ENCODE peak calls at places on chromosomes 11 and 22, in four cellular contexts. G is tibial nerve, T is body of pancreas, Q is prostate gland. R is an unnamed sample. For H3K4me1, the result is how much of the 10 kb centered on the place peaks cover.

GRCh38 chr11:1884123-1884415 is 7.6 kb downstream of the PRR33 start:
- DNase-seq in G (no peak), Q (no peak), T (no peak), R (no peak)

GRCh38 chr22:27857441-27857840 is 55.9 kb upstream of the MN1 start:
- DNase-seq in G (no peak), T (no peak), Q (no peak), R (no peak)

GRCh38 chr22:22943521-22944267 is 56.1 kb downstream of the IGLL5 start:
- DNase-seq in Q (no peak), T (no peak), G (no peak), R (no peak)

GRCh38 chr11:84899740-84900139 is 727.4 kb downstream of the DLG2 start:
- DNase-seq in Q (no peak), T (no peak), G (no peak), R (peak)

GRCh38 chr22:20253161-20253560 is 15.0 kb downstream of the RTN4R start:
- DNase-seq in Q (no peak), T (no peak), G (no peak), R (no peak)

GRCh38 chr11:133726576-133726975 is 118.7 kb downstream of the SPATA19 start:
- DNase-seq in G (no peak), T (no peak), Q (no peak), R (no peak)

GRCh38 chr11:7208391-7208790 is 43.3 kb upstream of the SYT9 start:
- DNase-seq in Q (no peak), G (no peak), T (no peak), R (no peak)

GRCh38 chr11:70542406-70542805 is 144.1 kb downstream of the CTTN start:
- DNase-seq in Q (no peak), G (no peak), T (no peak), R (no peak)

GRCh38 chr11:78907636-78908035 is 333.0 kb upstream of the NARS2 start:
- DNase-seq in T (no peak), Q (peak), G (no peak), R (no peak)

GRCh38 chr11:61587541-61587941 is 6.7 kb upstream of the SYT7 start:
- DNase-seq in T (peak), Q (peak), G (no peak), R (no peak)

GRCh38 chr11:71201936-71202597 is 50.3 kb downstream of the SHANK2 start:
- DNase-seq in Q (no peak), T (no peak), G (no peak), R (no peak)

GRCh38 chr22:48860557-48860956 is 967.1 kb downstream of the BRD1 start:
- DNase-seq in T (no peak), G (no peak), Q (no peak), R (no peak)

GRCh38 chr22:50420581-50420980 is 54.3 kb downstream of the SBF1 start:
- DNase-seq in Q (no peak), G (no peak), T (no peak), R (no peak)

GRCh38 chr22:42269407-42270177 is 861 bp downstream of the TCF20 start:
- DNase-seq in Q (peak), G (no peak), T (peak), R (peak)

GRCh38 chr22:50261615-50262459 is at the start of gene MAPK12:
- DNase-seq in Q (no peak), T (no peak), G (no peak), R (no peak)

GRCh38 chr11:119339581-119340334 is 925 bp downstream of the C1QTNF5 start:
- DNase-seq in Q (no peak), T (peak), G (no peak), R (peak)

GRCh38 chr11:71300187-71300586 is 47.8 kb upstream of the SHANK2 start:
- DNase-seq in G (no peak), Q (no peak), T (no peak), R (no peak)

DNA sequence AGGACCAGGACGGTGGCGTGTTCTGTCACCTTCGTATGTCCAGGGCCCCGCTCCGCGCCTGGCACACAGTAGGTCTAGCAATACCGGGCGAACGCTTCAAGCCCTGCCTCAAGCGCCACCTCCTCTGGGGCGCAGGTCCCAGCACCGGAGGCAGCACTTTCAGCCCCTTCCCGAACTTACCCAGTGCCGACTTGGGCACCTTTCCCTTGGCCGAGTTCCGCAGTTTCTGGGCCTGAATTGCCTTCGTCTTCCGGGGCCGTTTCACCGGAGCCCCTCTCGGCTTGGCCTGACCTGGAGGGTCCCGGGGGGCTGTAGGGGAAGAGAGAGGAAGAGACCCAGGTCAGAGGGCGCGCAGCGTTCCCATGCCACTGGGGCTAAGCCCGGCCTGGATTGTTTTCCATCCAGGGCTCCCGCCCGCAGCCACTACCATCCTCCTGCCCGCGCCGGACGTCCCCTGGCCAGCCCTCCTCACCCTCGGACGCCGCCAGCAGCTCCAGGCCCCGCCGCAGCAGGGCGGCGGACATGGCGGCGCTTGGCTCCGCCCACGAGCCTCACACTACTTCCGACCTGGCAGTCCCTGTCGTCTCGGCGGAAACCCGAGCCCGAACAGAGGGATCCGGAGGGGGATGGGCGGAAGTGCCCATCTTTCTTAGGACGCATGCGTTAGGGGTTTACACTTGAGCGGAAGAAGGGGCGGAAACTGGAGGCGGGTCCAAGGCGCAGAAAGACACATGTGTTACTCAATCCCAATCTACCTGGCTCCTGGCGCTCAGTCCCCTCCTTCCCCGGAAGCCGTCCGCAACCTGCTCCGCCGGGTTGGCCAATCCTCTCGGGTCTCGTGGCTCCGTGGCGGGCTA is at the start of gene RPS19BP1:
- DNase-seq in Q (peak), T (peak), G (peak), R (peak)
- TF ChIP-seq POLR2A in Q (peak), T (peak), G (peak), R (peak)

DNA sequence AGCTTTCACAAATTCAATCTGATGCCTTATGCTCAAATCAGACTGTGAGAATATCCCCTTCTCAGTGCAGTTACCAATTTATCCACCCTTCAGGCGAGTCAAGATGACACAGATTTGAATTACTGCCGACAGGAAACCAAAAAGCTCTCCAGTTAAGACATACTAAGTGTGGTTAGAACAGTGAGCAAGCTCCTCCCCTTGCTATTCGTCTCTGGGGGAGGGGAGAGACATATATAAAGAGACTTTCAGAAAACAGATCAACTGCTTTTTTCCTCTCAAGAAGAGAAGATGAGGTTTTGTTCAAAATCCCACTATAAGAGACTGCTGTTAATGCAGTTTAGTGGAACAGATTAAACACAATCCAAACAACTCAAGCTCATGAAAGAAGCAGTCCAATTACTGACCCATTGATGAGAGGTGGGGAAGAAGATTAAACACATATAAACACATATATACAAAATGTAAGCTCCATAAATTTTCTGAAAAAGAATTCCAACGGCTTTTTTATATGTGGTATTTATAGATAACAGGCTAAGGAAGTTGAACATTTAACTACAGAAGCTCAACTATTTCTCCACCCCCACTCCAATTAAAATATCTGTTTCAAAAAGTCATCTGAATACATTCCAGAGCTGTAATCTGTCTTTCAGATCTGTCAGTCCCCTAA is 102.7 kb downstream of the MRTFA start:
- DNase-seq in T (no peak), G (no peak), Q (no peak), R (no peak)
- H3K4me1 ChIP-seq in T (under half), G (half or more), Q (under half), R (under half)

GRCh38 chr11:819129-819931 is 616 bp downstream of the PNPLA2 start:
- DNase-seq in Q (peak), T (peak), G (peak), R (peak)
- TF ChIP-seq POLR2A in Q (peak), T (peak), G (peak), R (no peak)

DNA sequence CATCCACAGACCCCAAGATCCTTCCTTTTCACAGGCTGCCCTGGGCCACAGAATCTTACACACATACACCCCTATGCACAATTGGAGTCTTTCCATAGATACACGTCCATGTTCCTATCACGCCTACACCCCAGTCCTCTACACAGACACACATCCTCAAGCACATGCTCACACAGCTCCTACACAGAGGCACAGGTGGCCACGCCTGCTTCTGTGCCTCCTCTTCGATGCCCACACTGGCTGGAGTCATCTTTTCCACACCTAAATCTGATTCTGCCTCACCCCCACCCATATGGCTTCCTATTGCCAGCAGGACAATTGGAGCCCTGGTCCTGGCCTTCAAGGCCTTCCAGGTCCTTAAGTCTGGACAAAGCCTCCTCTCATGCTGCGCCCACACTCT is 25.5 kb downstream of the PDE2A start:
- DNase-seq in G (no peak), Q (no peak), T (no peak), R (no peak)
- H3K4me1 ChIP-seq in G (under half), Q (under half), T (under half), R (under half)

GRCh38 chr22:29080061-29080975 is 7.5 kb downstream of the KREMEN1 start:
- DNase-seq in G (peak), T (peak), Q (peak), R (no peak)
- TF ChIP-seq POLR2A in G (no peak), T (no peak), Q (no peak), R (no peak)

DNA sequence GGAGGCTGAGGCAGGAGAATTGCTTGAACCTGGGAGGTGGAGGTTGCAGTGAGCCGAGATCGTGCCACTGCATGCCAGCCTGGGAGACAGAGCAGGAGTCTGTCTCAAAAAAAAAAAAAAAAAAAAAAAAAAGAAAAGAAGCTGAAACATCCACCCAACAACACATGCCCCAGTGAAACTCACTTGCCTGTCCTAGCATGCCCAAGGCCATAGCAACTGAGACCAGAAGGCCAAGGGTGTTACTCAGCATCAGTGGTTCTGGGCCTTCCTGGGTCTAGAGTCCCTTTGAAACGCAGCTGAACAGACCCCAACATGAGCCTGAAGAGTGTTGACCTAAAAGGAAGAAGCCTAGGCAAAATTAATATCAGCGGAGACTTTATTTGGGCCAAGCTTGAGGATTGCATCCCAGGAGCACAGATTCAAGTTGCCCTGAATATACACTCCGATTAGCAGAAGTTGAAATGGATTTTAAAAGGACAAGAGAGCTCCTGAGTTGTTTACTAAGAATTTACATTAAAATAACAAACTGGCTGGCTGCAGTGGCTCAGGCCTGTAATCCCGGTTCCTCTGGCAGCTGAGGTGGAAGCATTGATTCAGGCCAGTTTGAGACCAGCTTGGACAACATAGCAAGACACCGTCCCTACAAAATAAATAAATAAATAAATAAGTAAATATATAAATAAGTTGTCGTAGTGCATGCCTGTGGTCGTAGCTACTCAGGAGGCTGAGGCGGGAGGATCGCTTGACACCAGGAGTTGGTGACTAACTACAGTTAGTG is 7.0 kb downstream of the PRDX5 start:
- DNase-seq in G (no peak), Q (peak), T (no peak), R (no peak)
- H3K4me1 ChIP-seq in G (under half), Q (under half), T (under half), R (under half)

R was measured in HepG2.